ENCODE peak calls at places on chromosomes 7 and 10, in six cellular contexts. F is GM23338, E is SK-N-SH, S is hepatocyte, W is MM.1S, R is HCT116. Q is an unnamed sample.

GRCh38 chr7:51619880-51620279 is 303.3 kb upstream of the COBL start:
- DNase-seq in E (no peak), R (no peak), S (no peak), W (no peak), F (no peak), Q (no peak)

GRCh38 chr7:100562195-100563099 is 11.3 kb downstream of the SAP25 start:
- DNase-seq in R (no peak), E (peak), W (no peak), F (no peak), S (no peak), Q (no peak)

GRCh38 chr10:12507165-12507870 is 158.0 kb downstream of the CAMK1D start:
- DNase-seq in W (no peak), S (no peak), F (no peak), R (no peak), E (no peak), Q (no peak)

GRCh38 chr7:101608772-101609713 is 20.1 kb downstream of the MYL10 start:
- DNase-seq in F (peak), W (no peak), R (no peak), E (no peak), S (peak), Q (no peak)

GRCh38 chr7:44293561-44294324 is 31.7 kb downstream of the CAMK2B start:
- DNase-seq in W (no peak), E (no peak), F (no peak), S (peak), R (no peak), Q (no peak)

GRCh38 chr7:73718438-73718881 is 1.0 kb downstream of the STX1A start:
- DNase-seq in W (no peak), R (no peak), S (peak), F (no peak), E (peak), Q (no peak)

GRCh38 chr7:18666107-18666728 is 170.7 kb downstream of the HDAC9 start:
- DNase-seq in S (peak), R (peak), E (peak), W (peak), F (peak), Q (peak)

GRCh38 chr7:83819911-83820310 is 171.0 kb upstream of the SEMA3E start:
- DNase-seq in R (no peak), W (no peak), E (no peak), S (no peak), F (peak), Q (no peak)

GRCh38 chr10:8229153-8229552 is 174.7 kb downstream of the GATA3 start:
- DNase-seq in E (no peak), W (peak), R (no peak), F (no peak), S (no peak), Q (no peak)

GRCh38 chr7:87310790-87311419 is 34.6 kb upstream of the CROT start:
- DNase-seq in F (no peak), W (no peak), E (no peak), R (no peak), S (no peak), Q (no peak)

GRCh38 chr10:86942441-86943315 is 14.7 kb downstream of the MMRN2 start:
- DNase-seq in S (no peak), E (no peak), W (no peak), R (no peak), F (peak), Q (no peak)

GRCh38 chr10:6035926-6036575 is 26.1 kb downstream of the IL2RA start:
- DNase-seq in F (no peak), W (no peak), S (no peak), R (no peak), E (no peak), Q (no peak)

GRCh38 chr7:142646274-142646895 is 102.9 kb upstream of the PRSS1 start:
- DNase-seq in S (no peak), W (no peak), F (no peak), R (no peak), E (peak), Q (peak)

GRCh38 chr10:75269605-75270004 is 33.8 kb upstream of the COMTD1 start:
- DNase-seq in W (peak), S (no peak), R (no peak), F (no peak), E (no peak), Q (no peak)

GRCh38 chr10:30463944-30464451 is 30.0 kb downstream of the MAP3K8 start:
- DNase-seq in F (no peak), R (peak), W (no peak), S (no peak), E (no peak), Q (no peak)

GRCh38 chr7:100465702-100466311 is 1.7 kb upstream of the SPACDR start:
- DNase-seq in E (peak), W (no peak), F (peak), R (no peak), S (peak), Q (peak)

GRCh38 chr7:85773116-85773783 is 586.4 kb upstream of the SEMA3D start:
- DNase-seq in F (no peak), W (no peak), S (no peak), E (no peak), R (no peak), Q (no peak)

GRCh38 chr7:32290015-32290414 is 200.2 kb downstream of the LSM5 start:
- DNase-seq in R (no peak), F (no peak), W (no peak), E (peak), S (no peak), Q (no peak)

GRCh38 chr7:69808401-69808800 is 210.1 kb downstream of the AUTS2 start:
- DNase-seq in F (no peak), E (no peak), W (no peak), S (no peak), R (no peak), Q (no peak)

GRCh38 chr10:95242581-95243317 is 48.1 kb downstream of the PDLIM1 start:
- DNase-seq in W (peak), R (no peak), S (peak), F (peak), E (peak), Q (peak)

GRCh38 chr7:67625257-67625713 is 628.7 kb downstream of the TYW1 start:
- DNase-seq in S (peak), W (peak), F (peak), R (peak), E (peak), Q (peak)

GRCh38 chr7:115499966-115500365 is 530.6 kb downstream of the TFEC start:
- DNase-seq in F (no peak), R (no peak), E (no peak), W (no peak), S (no peak), Q (no peak)

GRCh38 chr10:27742926-27743735 is 2.5 kb downstream of the MKX start:
- DNase-seq in S (peak), R (no peak), E (peak), W (peak), F (peak), Q (no peak)

GRCh38 chr7:4067476-4067760 is 614.7 kb upstream of the FOXK1 start:
- DNase-seq in E (no peak), F (no peak), R (no peak), W (no peak), S (no peak), Q (no peak)

GRCh38 chr10:50635286-50635685 is 11.5 kb upstream of the SGMS1 start:
- DNase-seq in E (no peak), R (no peak), S (no peak), F (no peak), W (no peak), Q (no peak)

GRCh38 chr7:20575758-20576135 is 39.7 kb upstream of the ABCB5 start:
- DNase-seq in E (no peak), W (no peak), R (no peak), S (no peak), F (no peak), Q (no peak)

GRCh38 chr10:17228081-17229015 is at the start of gene VIM:
- DNase-seq in F (peak), E (peak), S (peak), W (peak), R (peak), Q (peak)

GRCh38 chr7:39602351-39602750 is 21.0 kb upstream of the RALA start:
- DNase-seq in R (no peak), S (no peak), W (no peak), F (no peak), E (no peak), Q (no peak)

GRCh38 chr7:1607686-1608085 is 37.9 kb upstream of the PSMG3 start:
- DNase-seq in E (peak), W (no peak), F (peak), S (no peak), R (no peak), Q (no peak)

GRCh38 chr10:59896186-59896585 is 10.2 kb downstream of the CCDC6 start:
- DNase-seq in S (no peak), E (peak), W (no peak), F (no peak), R (no peak), Q (no peak)

GRCh38 chr10:95414844-95415545 is 124.2 kb upstream of the PDLIM1 start:
- DNase-seq in F (no peak), E (no peak), W (no peak), R (no peak), S (no peak), Q (no peak)

GRCh38 chr10:107442035-107442505 is 277.6 kb upstream of the SORCS1 start:
- DNase-seq in F (no peak), R (no peak), E (no peak), S (no peak), W (peak), Q (no peak)

GRCh38 chr10:119339099-119339498 is 131.7 kb downstream of the GRK5 start:
- DNase-seq in S (no peak), R (no peak), W (no peak), F (no peak), E (no peak), Q (no peak)
- TF ChIP-seq EZH2phosphoT487 in S (no peak), R (no peak), W (no peak), F (no peak), E (no peak), Q (no peak)

GRCh38 chr10:113111260-113111659 is 161.2 kb downstream of the TCF7L2 start:
- DNase-seq in S (no peak), F (no peak), R (no peak), W (no peak), E (no peak), Q (no peak)

GRCh38 chr10:113111900-113112853 is 162.1 kb downstream of the TCF7L2 start:
- DNase-seq in F (no peak), S (no peak), R (no peak), W (no peak), E (no peak), Q (no peak)

GRCh38 chr10:113115534-113115933 is 165.5 kb downstream of the TCF7L2 start:
- DNase-seq in F (no peak), W (no peak), S (no peak), R (no peak), E (no peak), Q (no peak)

GRCh38 chr10:113113241-113113640 is 163.2 kb downstream of the TCF7L2 start:
- DNase-seq in W (no peak), F (no peak), R (no peak), S (no peak), E (no peak), Q (no peak)

GRCh38 chr10:113113918-113114317 is 163.9 kb downstream of the TCF7L2 start:
- DNase-seq in R (no peak), S (no peak), E (no peak), F (no peak), W (no peak), Q (no peak)
- TF ChIP-seq EZH2phosphoT487 in R (no peak), S (no peak), E (no peak), F (no peak), W (no peak), Q (no peak)

GRCh38 chr10:14092749-14093148 is 238.0 kb downstream of the FRMD4A start:
- DNase-seq in E (no peak), R (no peak), S (no peak), W (no peak), F (no peak), Q (no peak)

GRCh38 chr10:14093735-14094484 is 236.8 kb downstream of the FRMD4A start:
- DNase-seq in E (peak), S (peak), R (no peak), F (peak), W (no peak), Q (no peak)

GRCh38 chr10:14087585-14087984 is 243.1 kb downstream of the FRMD4A start:
- DNase-seq in E (no peak), S (no peak), R (no peak), W (no peak), F (no peak), Q (no peak)

GRCh38 chr10:14086596-14086995 is 244.1 kb downstream of the FRMD4A start:
- DNase-seq in F (no peak), R (no peak), W (no peak), S (no peak), E (no peak), Q (no peak)

DNA sequence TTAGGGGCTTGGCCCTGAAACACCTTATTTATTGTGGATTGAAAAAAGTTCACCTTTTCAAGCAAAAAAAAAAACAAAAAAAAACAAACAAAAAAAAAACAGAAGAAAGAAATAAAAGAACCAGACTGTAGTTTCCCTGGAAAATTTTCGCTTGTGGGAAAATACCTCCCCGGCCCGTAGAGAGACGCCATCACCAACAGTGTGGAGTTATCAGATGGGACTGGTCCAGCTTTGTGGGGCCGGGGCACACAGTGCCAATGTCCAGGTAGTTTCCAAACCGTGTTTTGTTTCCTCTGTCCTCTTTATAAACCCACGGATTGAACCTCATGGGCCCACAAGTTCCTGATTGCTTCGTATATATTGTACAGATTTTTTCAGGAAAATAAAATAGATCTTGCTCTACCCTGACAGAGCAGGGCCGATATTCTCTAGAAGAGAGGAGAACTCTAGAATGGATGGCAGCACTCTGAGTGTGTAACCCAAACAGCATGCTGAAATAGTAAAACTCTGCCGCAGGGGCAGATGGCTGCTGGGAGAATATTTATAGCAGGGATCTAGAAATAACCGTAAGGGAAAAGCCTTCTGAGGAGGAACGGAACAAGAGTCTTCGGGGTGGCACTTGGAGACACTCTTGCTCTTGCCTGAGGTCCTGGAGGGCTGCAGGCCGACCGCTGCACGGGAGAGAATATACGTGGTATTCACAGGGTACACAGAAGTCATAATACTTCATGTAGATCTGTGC is 241.0 kb downstream of the FRMD4A start:
- DNase-seq in R (no peak), F (no peak), E (no peak), S (no peak), W (no peak), Q (no peak)
- TF ChIP-seq EZH2phosphoT487 in R (no peak), F (no peak), E (no peak), S (no peak), W (no peak), Q (no peak)

GRCh38 chr7:38186593-38187314 is 8.7 kb downstream of the STARD3NL start:
- DNase-seq in E (no peak), S (no peak), W (no peak), F (no peak), R (no peak), Q (no peak)
- TF ChIP-seq EZH2phosphoT487 in E (no peak), S (no peak), W (no peak), F (no peak), R (no peak), Q (no peak)

DNA sequence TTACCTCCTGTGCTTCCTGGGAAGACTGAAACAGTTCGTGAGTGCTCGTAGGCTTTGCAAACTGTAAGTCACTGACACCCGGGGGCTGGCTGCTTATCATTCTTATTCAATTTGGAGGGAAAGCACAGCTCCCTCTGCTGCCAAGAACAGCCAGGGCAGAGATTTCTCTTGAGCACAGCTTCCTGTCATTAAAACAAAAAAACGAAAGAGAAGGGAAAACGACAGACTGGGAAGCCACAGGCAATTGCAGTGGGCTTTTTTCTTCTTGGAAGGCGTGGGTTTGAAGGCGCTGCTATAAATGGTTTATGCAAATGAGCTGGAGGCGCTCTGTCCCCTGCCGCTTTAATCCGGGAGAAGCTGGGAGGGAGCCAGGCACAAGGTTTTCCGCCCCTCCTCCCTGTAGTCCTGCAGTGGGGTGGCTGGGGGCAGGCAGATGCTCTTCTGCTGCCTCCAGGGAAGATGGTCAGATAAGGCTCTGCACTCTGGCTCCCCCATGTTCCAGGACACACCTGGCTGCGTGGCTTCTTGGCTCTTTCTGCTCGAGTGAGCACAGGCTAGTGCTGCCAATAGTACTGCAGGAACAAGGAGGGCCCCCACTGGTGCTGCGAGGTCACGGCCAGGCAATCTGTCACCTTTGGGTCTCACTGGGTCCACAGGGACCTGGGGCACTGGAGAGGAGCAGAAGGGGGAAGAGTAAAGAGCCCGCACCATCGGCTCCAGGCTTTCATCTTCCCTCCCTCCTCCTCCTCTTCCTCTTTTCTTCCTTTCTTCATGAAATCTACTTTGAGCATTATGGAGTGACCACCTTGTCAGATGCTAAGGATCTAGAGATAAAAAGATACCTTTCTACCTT is 49.5 kb downstream of the NEURL1 start:
- DNase-seq in E (peak), F (peak), W (peak), R (peak), S (peak), Q (peak)
- TF ChIP-seq EZH2phosphoT487 in E (no peak), F (no peak), W (no peak), R (no peak), S (no peak), Q (no peak)

GRCh38 chr7:45975367-45975766 is 54.3 kb upstream of the IGFBP3 start:
- DNase-seq in S (no peak), R (no peak), E (no peak), F (no peak), W (no peak), Q (no peak)
- TF ChIP-seq EZH2phosphoT487 in S (no peak), R (no peak), E (no peak), F (no peak), W (no peak), Q (no peak)

GRCh38 chr10:126387041-126387908 is 1.0 kb downstream of the ADAM12 start:
- DNase-seq in R (no peak), F (peak), W (no peak), E (peak), S (peak), Q (no peak)
- TF ChIP-seq EZH2phosphoT487 in R (no peak), F (no peak), W (no peak), E (no peak), S (no peak), Q (no peak)

GRCh38 chr10:11441151-11441535 is 170.3 kb downstream of the USP6NL start:
- DNase-seq in R (no peak), E (no peak), W (no peak), S (no peak), F (no peak), Q (no peak)

GRCh38 chr10:11444531-11445228 is 166.8 kb downstream of the USP6NL start:
- DNase-seq in S (no peak), R (no peak), E (no peak), W (no peak), F (no peak), Q (no peak)

GRCh38 chr10:11444148-11444516 is 167.3 kb downstream of the USP6NL start:
- DNase-seq in F (no peak), E (no peak), R (no peak), S (no peak), W (no peak), Q (no peak)

GRCh38 chr10:11442001-11442773 is 169.3 kb downstream of the USP6NL start:
- DNase-seq in W (no peak), E (no peak), R (no peak), S (no peak), F (no peak), Q (no peak)

GRCh38 chr10:11443468-11444147 is 167.8 kb downstream of the USP6NL start:
- DNase-seq in W (no peak), E (no peak), R (no peak), S (no peak), F (no peak), Q (no peak)
- TF ChIP-seq EZH2phosphoT487 in W (no peak), E (no peak), R (no peak), S (no peak), F (no peak), Q (no peak)

Q was measured in OCI-LY7.